ENCODE peak calls at places on chromosomes 12 and 14, in eight cellular contexts. C, B, G, T, Z, P, M and K are unnamed samples.
A peak's percentile ranks its signal among the peaks of the same experiment; 100 is the strongest.

GRCh38 chr12:95623554-95624170 is 72.4 kb upstream of the USP44 start:
- DNase-seq in C (peak; percentile 13), B (no peak), G (peak; percentile 90), T (peak; percentile 62), Z (peak; percentile 95), P (peak; percentile 90), M (no peak), K (no peak)

GRCh38 chr14:80784824-80785223 is 156.7 kb downstream of the CEP128 start:
- DNase-seq in C (peak; percentile 2), B (no peak), G (no peak), T (no peak), Z (peak; percentile 21), P (no peak), M (no peak), K (no peak)

GRCh38 chr12:10191865-10192264 is 13.0 kb downstream of the TMEM52B start:
- DNase-seq in C (no peak), B (no peak), G (no peak), T (no peak), Z (peak; percentile 65), P (no peak), M (no peak), K (no peak)

GRCh38 chr14:76829650-76830421 is 3.6 kb downstream of the LRRC74A start:
- DNase-seq in C (peak; percentile 98), B (no peak), G (peak; percentile 10), T (peak; percentile 77), Z (peak; percentile 47), P (no peak), M (peak; percentile 77), K (no peak)

GRCh38 chr12:111991946-111992345 is 21.0 kb downstream of the TMEM116 start:
- DNase-seq in C (no peak), B (no peak), G (no peak), T (no peak), Z (no peak), P (no peak), M (no peak), K (no peak)

GRCh38 chr12:76346798-76347420 is 1.3 kb downstream of the BBS10 start:
- DNase-seq in C (peak; percentile 78), B (no peak), G (peak; percentile 33), T (peak; percentile 35), Z (peak; percentile 81), P (no peak), M (no peak), K (peak; percentile 23)

GRCh38 chr14:103066399-103066798 is 9.1 kb upstream of the CDC42BPB start:
- DNase-seq in C (no peak), B (no peak), G (no peak), T (peak; percentile 78), Z (peak; percentile 18), P (no peak), M (no peak), K (no peak)

GRCh38 chr14:65560340-65561027 is 148.0 kb downstream of the FUT8 start:
- DNase-seq in C (no peak), B (no peak), G (no peak), T (no peak), Z (no peak), P (no peak), M (no peak), K (no peak)

GRCh38 chr12:13071305-13072280 is 27.4 kb downstream of the FAM234B start:
- DNase-seq in C (no peak), B (no peak), G (no peak), T (no peak), Z (no peak), P (no peak), M (no peak), K (no peak)

GRCh38 chr14:100417466-100417865 is 94.3 kb downstream of the SLC25A47 start:
- DNase-seq in C (peak; percentile 63), B (no peak), G (peak; percentile 25), T (peak; percentile 19), Z (peak; percentile 92), P (no peak), M (peak; percentile 43), K (no peak)

GRCh38 chr14:99067927-99068326 is 204.1 kb downstream of the BCL11B start:
- DNase-seq in C (no peak), B (no peak), G (no peak), T (no peak), Z (no peak), P (no peak), M (no peak), K (no peak)

GRCh38 chr14:68089146-68089715 is 269.7 kb downstream of the RAD51B start:
- DNase-seq in C (no peak), B (no peak), G (no peak), T (no peak), Z (peak; percentile 85), P (no peak), M (no peak), K (no peak)

GRCh38 chr12:2363836-2364565 is 311.2 kb downstream of the CACNA1C start:
- DNase-seq in C (no peak), B (no peak), G (no peak), T (no peak), Z (no peak), P (peak; percentile 18), M (no peak), K (no peak)

GRCh38 chr12:15227004-15227679 is 5.9 kb upstream of the RERG start:
- DNase-seq in C (no peak), B (no peak), G (peak; percentile 42), T (no peak), Z (peak; percentile 88), P (no peak), M (no peak), K (no peak)

GRCh38 chr14:78721756-78722455 is 551.7 kb downstream of the NRXN3 start:
- DNase-seq in C (no peak), B (no peak), G (no peak), T (no peak), Z (no peak), P (no peak), M (no peak), K (no peak)

GRCh38 chr14:50937800-50938199 is 6.5 kb downstream of the PYGL start:
- DNase-seq in C (no peak), B (no peak), G (no peak), T (no peak), Z (no peak), P (no peak), M (no peak), K (no peak)

GRCh38 chr12:34400423-34400881 is 378.2 kb downstream of the ALG10 start:
- DNase-seq in C (no peak), B (no peak), G (peak; percentile 1), T (no peak), Z (no peak), P (peak; percentile 74), M (no peak), K (no peak)

GRCh38 chr14:99276482-99276881 is 4.5 kb upstream of the BCL11B start:
- DNase-seq in C (no peak), B (no peak), G (no peak), T (no peak), Z (no peak), P (no peak), M (no peak), K (no peak)

GRCh38 chr14:81350344-81351096 is 49.6 kb downstream of the STON2 start:
- DNase-seq in C (no peak), B (no peak), G (no peak), T (no peak), Z (no peak), P (no peak), M (no peak), K (no peak)

GRCh38 chr12:130627175-130627574 is 88.9 kb downstream of the RIMBP2 start:
- DNase-seq in C (no peak), B (no peak), G (no peak), T (no peak), Z (no peak), P (no peak), M (no peak), K (no peak)

GRCh38 chr14:93095742-93096510 is 19.8 kb downstream of the ITPK1 start:
- DNase-seq in C (no peak), B (no peak), G (no peak), T (no peak), Z (no peak), P (no peak), M (no peak), K (no peak)

GRCh38 chr12:54749191-54749818 is 101.1 kb upstream of the DCD start:
- DNase-seq in C (peak; percentile 45), B (no peak), G (peak; percentile 40), T (peak; percentile 25), Z (peak; percentile 68), P (no peak), M (peak; percentile 10), K (peak; percentile 54)

GRCh38 chr12:3139760-3140159 is 62.6 kb downstream of the TSPAN9 start:
- DNase-seq in C (no peak), B (no peak), G (no peak), T (no peak), Z (no peak), P (no peak), M (no peak), K (no peak)

GRCh38 chr12:68148261-68148951 is 11.1 kb downstream of the IFNG start:
- DNase-seq in C (no peak), B (no peak), G (no peak), T (no peak), Z (no peak), P (no peak), M (no peak), K (no peak)